ENCODE peak calls at places on chromosomes 16 and 17, in ten cellular contexts. One of them, this sample, is unnamed.
A peak's percentile ranks its signal among the peaks of the same experiment; 100 is the strongest.

GRCh38 chr16:84825896-84826557 is 6.2 kb downstream of the CRISPLD2 start:
- DNase-seq in mesenchymal stem cell: no peak
- DNase-seq in A172: no peak
- DNase-seq in activated CD8-positive, alpha-beta T cell treated with anti-CD3 and anti-CD28 coated beads for 36 hours: no peak
- DNase-seq in stimulated activated CD4-positive, alpha-beta T cell treated with anti-CD3 and anti-CD28 coated beads, Interleukin-4, amount 100 ng/mL, for 24 hours: no peak
- DNase-seq in stimulated activated naive CD8-positive, alpha-beta T cell treated with anti-CD3 and anti-CD28 coated beads, Interleukin-15, amount 100 ng/mL, for 72 hours: no peak
- DNase-seq in iPS DF 6.9: no peak
- DNase-seq in GM04504: no peak
- DNase-seq in suprapubic skin: no peak
- DNase-seq in HL-60: no peak
- DNase-seq in this sample: peak; percentile 64

GRCh38 chr17:74391771-74392170 is 24.5 kb downstream of the GPR142 start:
- DNase-seq in stimulated activated CD4-positive, alpha-beta T cell treated with anti-CD3 and anti-CD28 coated beads, Interleukin-4, amount 100 ng/mL, for 24 hours: no peak
- DNase-seq in iPS DF 6.9: no peak
- DNase-seq in HL-60: peak; percentile 79
- DNase-seq in mesenchymal stem cell: no peak
- DNase-seq in stimulated activated naive CD8-positive, alpha-beta T cell treated with anti-CD3 and anti-CD28 coated beads, Interleukin-15, amount 100 ng/mL, for 72 hours: no peak
- DNase-seq in suprapubic skin: no peak
- DNase-seq in A172: no peak
- DNase-seq in activated CD8-positive, alpha-beta T cell treated with anti-CD3 and anti-CD28 coated beads for 36 hours: no peak
- DNase-seq in GM04504: no peak
- DNase-seq in this sample: no peak

GRCh38 chr17:31392856-31393748 is 1.6 kb downstream of the RAB11FIP4 start:
- DNase-seq in HL-60: no peak
- DNase-seq in activated CD8-positive, alpha-beta T cell treated with anti-CD3 and anti-CD28 coated beads for 36 hours: no peak
- DNase-seq in stimulated activated naive CD8-positive, alpha-beta T cell treated with anti-CD3 and anti-CD28 coated beads, Interleukin-15, amount 100 ng/mL, for 72 hours: no peak
- DNase-seq in GM04504: no peak
- DNase-seq in suprapubic skin: no peak
- DNase-seq in iPS DF 6.9: no peak
- DNase-seq in mesenchymal stem cell: no peak
- DNase-seq in A172: no peak
- DNase-seq in stimulated activated CD4-positive, alpha-beta T cell treated with anti-CD3 and anti-CD28 coated beads, Interleukin-4, amount 100 ng/mL, for 24 hours: no peak
- DNase-seq in this sample: no peak

GRCh38 chr17:4297351-4297750 is 33.6 kb upstream of the ANKFY1 start:
- DNase-seq in HL-60: no peak
- DNase-seq in stimulated activated naive CD8-positive, alpha-beta T cell treated with anti-CD3 and anti-CD28 coated beads, Interleukin-15, amount 100 ng/mL, for 72 hours: no peak
- DNase-seq in suprapubic skin: no peak
- DNase-seq in A172: no peak
- DNase-seq in mesenchymal stem cell: peak; percentile 10
- DNase-seq in stimulated activated CD4-positive, alpha-beta T cell treated with anti-CD3 and anti-CD28 coated beads, Interleukin-4, amount 100 ng/mL, for 24 hours: no peak
- DNase-seq in activated CD8-positive, alpha-beta T cell treated with anti-CD3 and anti-CD28 coated beads for 36 hours: no peak
- DNase-seq in iPS DF 6.9: no peak
- DNase-seq in GM04504: no peak
- DNase-seq in this sample: no peak

GRCh38 chr16:80197790-80198201 is 343.0 kb upstream of the DYNLRB2 start:
- DNase-seq in iPS DF 6.9: no peak
- DNase-seq in mesenchymal stem cell: peak; percentile 68
- DNase-seq in suprapubic skin: no peak
- DNase-seq in HL-60: no peak
- DNase-seq in GM04504: peak; percentile 40
- DNase-seq in activated CD8-positive, alpha-beta T cell treated with anti-CD3 and anti-CD28 coated beads for 36 hours: no peak
- DNase-seq in A172: peak; percentile 95
- DNase-seq in stimulated activated naive CD8-positive, alpha-beta T cell treated with anti-CD3 and anti-CD28 coated beads, Interleukin-15, amount 100 ng/mL, for 72 hours: no peak
- DNase-seq in stimulated activated CD4-positive, alpha-beta T cell treated with anti-CD3 and anti-CD28 coated beads, Interleukin-4, amount 100 ng/mL, for 24 hours: no peak
- DNase-seq in this sample: peak; percentile 73

GRCh38 chr16:47492428-47493357 is 31.6 kb downstream of the PHKB start:
- DNase-seq in stimulated activated CD4-positive, alpha-beta T cell treated with anti-CD3 and anti-CD28 coated beads, Interleukin-4, amount 100 ng/mL, for 24 hours: no peak
- DNase-seq in activated CD8-positive, alpha-beta T cell treated with anti-CD3 and anti-CD28 coated beads for 36 hours: peak; percentile 28
- DNase-seq in suprapubic skin: peak; percentile 79
- DNase-seq in GM04504: peak; percentile 15
- DNase-seq in HL-60: peak; percentile 94
- DNase-seq in iPS DF 6.9: no peak
- DNase-seq in stimulated activated naive CD8-positive, alpha-beta T cell treated with anti-CD3 and anti-CD28 coated beads, Interleukin-15, amount 100 ng/mL, for 72 hours: no peak
- DNase-seq in mesenchymal stem cell: peak; percentile 73
- DNase-seq in A172: peak; percentile 6
- DNase-seq in this sample: no peak

GRCh38 chr16:5062051-5062450 is 3.7 kb downstream of the C16orf89 start:
- DNase-seq in activated CD8-positive, alpha-beta T cell treated with anti-CD3 and anti-CD28 coated beads for 36 hours: no peak
- DNase-seq in mesenchymal stem cell: no peak
- DNase-seq in stimulated activated CD4-positive, alpha-beta T cell treated with anti-CD3 and anti-CD28 coated beads, Interleukin-4, amount 100 ng/mL, for 24 hours: no peak
- DNase-seq in A172: no peak
- DNase-seq in HL-60: no peak
- DNase-seq in stimulated activated naive CD8-positive, alpha-beta T cell treated with anti-CD3 and anti-CD28 coated beads, Interleukin-15, amount 100 ng/mL, for 72 hours: no peak
- DNase-seq in suprapubic skin: no peak
- DNase-seq in iPS DF 6.9: no peak
- DNase-seq in GM04504: no peak
- DNase-seq in this sample: no peak

GRCh38 chr17:40312131-40312731 is 3.3 kb downstream of the RARA start:
- DNase-seq in iPS DF 6.9: no peak
- DNase-seq in stimulated activated CD4-positive, alpha-beta T cell treated with anti-CD3 and anti-CD28 coated beads, Interleukin-4, amount 100 ng/mL, for 24 hours: no peak
- DNase-seq in GM04504: no peak
- DNase-seq in HL-60: no peak
- DNase-seq in mesenchymal stem cell: no peak
- DNase-seq in activated CD8-positive, alpha-beta T cell treated with anti-CD3 and anti-CD28 coated beads for 36 hours: peak; percentile 5
- DNase-seq in suprapubic skin: peak; percentile 52
- DNase-seq in stimulated activated naive CD8-positive, alpha-beta T cell treated with anti-CD3 and anti-CD28 coated beads, Interleukin-15, amount 100 ng/mL, for 72 hours: peak; percentile 13
- DNase-seq in A172: peak; percentile 81
- DNase-seq in this sample: no peak

GRCh38 chr16:30142672-30143346 is 19.8 kb upstream of the MAPK3 start:
- DNase-seq in A172: no peak
- DNase-seq in iPS DF 6.9: no peak
- DNase-seq in GM04504: no peak
- DNase-seq in suprapubic skin: no peak
- DNase-seq in mesenchymal stem cell: no peak
- DNase-seq in stimulated activated naive CD8-positive, alpha-beta T cell treated with anti-CD3 and anti-CD28 coated beads, Interleukin-15, amount 100 ng/mL, for 72 hours: peak; percentile 24
- DNase-seq in HL-60: peak; percentile 71
- DNase-seq in activated CD8-positive, alpha-beta T cell treated with anti-CD3 and anti-CD28 coated beads for 36 hours: peak; percentile 43
- DNase-seq in stimulated activated CD4-positive, alpha-beta T cell treated with anti-CD3 and anti-CD28 coated beads, Interleukin-4, amount 100 ng/mL, for 24 hours: no peak
- DNase-seq in this sample: no peak

This sample was measured in GM04503.